ENCODE peak calls at places on chromosomes 13 and 19, in six cellular contexts. K is DND-41; J is colonic mucosa; A is right cardiac atrium; R is CD4-positive, alpha-beta memory T cell; X is iPS DF 6.9. P is an unnamed sample. For H3K4me1 and H3K27me3, the result is how much of the 10 kb centered on the place peaks cover.

GRCh38 chr13:33072282-33072681 is 56.1 kb downstream of the KL start:
- DNase-seq in K (no peak), J (no peak), A (no peak), R (no peak), X (no peak), P (no peak)

GRCh38 chr13:34779171-34779570 is 162.9 kb upstream of the NBEA start:
- DNase-seq in K (no peak), J (no peak), A (no peak), R (no peak), X (no peak), P (no peak)

GRCh38 chr19:44692379-44692721 is 6.6 kb upstream of the CEACAM16 start:
- DNase-seq in K (no peak), J (no peak), A (no peak), R (no peak), X (no peak), P (no peak)

GRCh38 chr19:7191946-7192691 is 102.1 kb downstream of the INSR start:
- DNase-seq in K (peak), J (no peak), A (peak), R (peak), X (no peak), P (no peak)

GRCh38 chr19:29293736-29294342 is 80.9 kb upstream of the UQCRFS1 start:
- DNase-seq in K (no peak), J (no peak), A (no peak), R (no peak), X (no peak), P (no peak)

GRCh38 chr13:71806885-71807284 is 60.1 kb downstream of the DACH1 start:
- DNase-seq in K (no peak), J (no peak), A (no peak), R (no peak), X (no peak), P (no peak)

GRCh38 chr19:35290381-35291135 is 1.4 kb upstream of the MAG start:
- DNase-seq in K (no peak), J (no peak), A (no peak), R (no peak), X (no peak), P (no peak)

GRCh38 chr13:106753241-106753640 is 185.3 kb upstream of the ARGLU1 start:
- DNase-seq in K (no peak), J (no peak), A (peak), R (no peak), X (no peak), P (no peak)

DNA sequence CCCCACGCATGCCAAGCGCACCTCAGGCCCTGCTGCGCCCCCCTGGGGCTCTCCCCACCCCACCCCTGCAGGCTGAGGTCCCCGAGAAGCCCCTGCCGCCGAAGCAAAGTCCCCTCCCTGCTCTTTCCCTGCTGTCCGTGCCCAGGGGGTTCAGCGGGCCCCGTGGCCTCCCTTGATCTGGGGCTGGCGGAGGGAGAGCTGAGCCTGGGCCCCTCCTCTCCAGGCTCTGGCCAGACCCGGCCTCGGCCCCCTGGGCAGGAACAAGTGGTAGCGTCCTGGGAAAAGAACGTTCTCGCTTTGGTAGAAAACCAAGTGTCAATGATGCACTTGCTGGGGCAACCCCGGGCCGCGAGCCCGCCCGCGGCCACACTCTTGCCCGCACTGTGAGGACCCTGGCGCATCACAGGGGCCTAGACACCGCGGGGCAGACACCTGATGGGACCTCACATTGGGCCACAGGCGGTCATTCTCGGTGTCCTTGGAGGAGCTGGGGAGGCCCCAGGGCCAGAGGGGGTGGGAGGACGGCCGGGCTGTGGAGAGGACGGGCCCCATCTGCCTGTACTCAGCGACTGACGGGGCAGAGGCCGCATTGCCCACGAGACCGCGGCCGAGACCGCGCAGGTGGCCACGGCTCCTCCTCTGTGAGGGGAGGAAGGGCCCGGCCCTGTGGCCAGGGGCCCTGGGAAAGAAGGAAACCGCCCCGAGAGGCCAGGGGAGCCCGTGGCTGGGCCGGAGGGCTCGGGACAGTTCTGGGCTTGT is 29.0 kb downstream of the GPX4 start:
- DNase-seq in K (no peak), J (no peak), A (no peak), R (peak), X (no peak), P (no peak)
- H3K4me1 ChIP-seq in K (under half), J (under half), A (under half), R (half or more), X (under half), P (under half)

GRCh38 chr19:47714339-47714738 is 1.1 kb downstream of the EHD2 start:
- DNase-seq in K (no peak), J (no peak), A (no peak), R (no peak), X (no peak), P (no peak)
- H3K27me3 ChIP-seq in K (under half), J (under half), A (under half), R (under half), X (under half), P (under half)

DNA sequence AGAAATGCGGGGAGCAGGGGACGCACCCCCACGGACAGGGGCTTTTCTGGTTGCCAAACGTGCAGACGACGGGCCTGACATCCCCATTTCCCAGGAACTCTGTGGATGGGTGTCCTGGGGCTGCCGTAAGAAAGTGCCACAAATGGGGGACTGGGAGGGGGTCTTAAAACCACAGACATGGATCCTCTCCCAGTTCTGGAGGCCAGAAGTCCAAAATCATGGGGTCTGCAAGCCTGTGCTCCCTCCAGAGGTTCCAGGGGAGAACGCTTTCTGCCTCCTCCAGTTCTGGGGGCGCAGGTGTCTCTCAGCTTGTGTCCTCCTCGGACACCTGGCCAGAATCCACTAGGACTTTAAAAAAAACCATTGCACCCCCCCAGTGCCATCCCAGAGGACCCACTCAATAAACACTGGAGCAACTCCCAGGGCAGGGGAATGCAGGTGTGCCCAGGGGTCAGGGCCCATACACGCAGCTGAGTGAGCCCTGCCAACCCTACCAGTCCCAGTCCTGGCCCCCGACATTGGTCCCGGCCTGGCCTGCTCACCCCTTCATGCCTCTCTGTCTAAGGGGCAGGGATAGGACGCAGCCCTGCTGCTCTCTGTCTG is 103.9 kb downstream of the GADD45B start:
- DNase-seq in K (no peak), J (no peak), A (peak), R (no peak), X (no peak), P (no peak)
- H3K4me3 ChIP-seq in K (no peak), J (no peak), A (no peak), R (no peak), X (no peak), P (peak)

DNA sequence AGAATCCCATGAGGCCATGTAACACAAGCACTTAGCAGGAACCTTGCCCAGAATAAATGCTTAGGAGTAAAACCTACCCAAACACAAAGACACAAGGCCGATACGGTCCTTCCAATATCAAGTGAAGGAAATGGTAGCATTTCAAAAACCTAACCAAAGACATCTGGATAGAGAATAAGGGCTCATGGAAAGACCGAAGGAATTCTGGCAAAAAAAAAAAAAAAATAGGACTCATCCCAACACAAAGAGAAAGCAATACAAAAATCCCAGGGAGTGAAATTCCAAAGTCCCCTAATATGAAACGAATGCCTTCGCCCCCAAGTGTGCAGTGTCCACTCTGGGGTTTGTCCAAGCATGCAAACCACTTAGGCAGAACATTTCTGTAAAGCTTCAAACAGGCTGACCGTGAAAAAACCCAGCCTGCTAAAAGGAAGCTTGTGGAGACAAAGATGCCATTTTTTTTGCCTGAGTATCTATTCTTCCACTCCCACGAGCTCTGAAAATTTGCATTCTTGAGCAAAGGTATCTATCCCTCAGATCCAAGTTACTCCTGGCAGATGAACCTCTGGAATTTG is 10.9 kb downstream of the ZC3H4 start:
- DNase-seq in K (no peak), J (no peak), A (no peak), R (no peak), X (no peak), P (no peak)
- H3K4me1 ChIP-seq in K (under half), J (under half), A (under half), R (under half), X (under half), P (under half)

DNA sequence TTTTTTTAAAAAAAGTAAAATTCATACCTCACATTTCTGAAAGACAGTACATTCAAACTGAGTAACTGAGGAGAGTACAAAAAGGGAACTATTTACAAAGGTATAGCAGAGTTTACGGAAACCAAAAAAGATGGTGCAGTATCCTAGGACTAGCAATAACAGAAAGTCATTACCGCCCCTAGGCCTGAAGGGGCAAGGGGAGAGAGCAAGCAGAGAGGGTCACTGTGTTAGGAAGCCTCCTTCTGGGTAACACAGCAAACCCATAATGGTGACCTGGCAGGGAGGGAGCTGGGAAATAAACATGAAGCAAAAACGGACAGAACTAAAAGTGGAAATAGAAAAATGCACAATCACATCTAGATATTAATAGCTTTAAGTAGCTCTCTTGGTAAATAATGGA is 8.2 kb downstream of the VWA8 start:
- DNase-seq in K (no peak), J (no peak), A (no peak), R (no peak), X (no peak), P (no peak)
- H3K27me3 ChIP-seq in K (under half), J (under half), A (under half), R (under half), X (under half), P (under half)

GRCh38 chr19:18895828-18896341 is at the start of gene CERS1:
- DNase-seq in K (no peak), J (no peak), A (no peak), R (no peak), X (no peak), P (no peak)
- H3K4me3 ChIP-seq in K (no peak), J (peak), A (peak), R (no peak), X (peak), P (peak)

GRCh38 chr13:113491982-113492381 is 1.5 kb upstream of the DCUN1D2 start:
- DNase-seq in K (no peak), J (no peak), A (no peak), R (no peak), X (no peak), P (no peak)
- H3K4me1 ChIP-seq in K (half or more), J (under half), A (under half), R (half or more), X (under half), P (under half)

GRCh38 chr13:111119966-111120365 is 4.9 kb downstream of the ARHGEF7 start:
- DNase-seq in K (no peak), J (no peak), A (no peak), R (no peak), X (no peak), P (no peak)
- H3K27me3 ChIP-seq in K (under half), J (under half), A (under half), R (under half), X (under half), P (under half)

DNA sequence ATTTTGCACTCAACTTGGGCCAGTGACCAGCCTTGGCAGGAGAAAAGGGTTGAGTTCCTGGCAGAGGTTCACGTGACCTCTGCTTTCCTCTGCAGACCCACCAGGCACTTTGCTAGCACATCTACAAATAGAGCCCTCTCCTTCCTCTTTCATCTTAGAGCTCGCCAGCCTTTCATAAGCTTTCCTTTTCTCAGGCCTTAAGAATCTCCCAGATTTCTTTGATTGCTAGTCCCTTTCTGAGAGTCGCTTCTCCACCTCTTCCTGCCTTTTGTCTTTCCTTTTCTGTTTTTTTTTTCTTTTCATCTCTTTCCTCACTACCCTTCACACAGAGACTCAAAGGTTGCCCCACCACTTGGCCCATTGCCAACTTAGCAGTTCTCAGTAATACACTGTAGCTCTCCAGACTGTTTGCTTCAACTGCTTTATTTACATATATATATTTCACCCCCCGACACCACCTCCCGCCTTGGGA is 375.7 kb upstream of the SPRY2 start:
- DNase-seq in K (no peak), J (no peak), A (peak), R (no peak), X (peak), P (no peak)
- H3K4me3 ChIP-seq in K (no peak), J (no peak), A (no peak), R (no peak), X (no peak), P (no peak)

P was measured in SJSA1.